ENCODE peak calls at places on chromosomes 11 and 22, in four cellular contexts. A is effector memory CD8-positive, alpha-beta T cell; U is kidney; Z is upper lobe of left lung. B is an unnamed sample.

GRCh38 chr11:15826826-15827225 is 529.5 kb downstream of the SOX6 start:
- DNase-seq in Z (peak), A (no peak), U (no peak), B (peak)

GRCh38 chr11:130634981-130635473 is 186.6 kb downstream of the ADAMTS15 start:
- DNase-seq in Z (no peak), U (no peak), A (no peak), B (no peak)

GRCh38 chr11:59216654-59217640 is 4.2 kb upstream of the MPEG1 start:
- DNase-seq in U (no peak), A (no peak), Z (peak), B (peak)

GRCh38 chr22:29171721-29172120 is 34.0 kb upstream of the EMID1 start:
- DNase-seq in A (no peak), Z (no peak), U (peak), B (no peak)

GRCh38 chr11:73833067-73833466 is 43.6 kb downstream of the COA4 start:
- DNase-seq in A (no peak), U (no peak), Z (no peak), B (no peak)

GRCh38 chr11:83025267-83025704 is 46.4 kb downstream of the RAB30 start:
- DNase-seq in A (no peak), U (no peak), Z (no peak), B (no peak)

GRCh38 chr11:119892311-119892808 is 163.4 kb upstream of the NECTIN1 start:
- DNase-seq in U (no peak), A (no peak), Z (no peak), B (no peak)

GRCh38 chr11:19597876-19598275 is 114.8 kb upstream of the NAV2 start:
- DNase-seq in U (no peak), A (no peak), Z (no peak), B (no peak)

GRCh38 chr11:69209936-69210659 is 54.4 kb downstream of the SMIM38 start:
- DNase-seq in A (no peak), Z (no peak), U (no peak), B (no peak)

GRCh38 chr11:44755553-44756505 is 29.1 kb downstream of the TSPAN18 start:
- DNase-seq in A (no peak), Z (no peak), U (no peak), B (no peak)

GRCh38 chr11:79493555-79494171 is 52.8 kb upstream of the TENM4 start:
- DNase-seq in U (peak), Z (peak), A (peak), B (peak)

GRCh38 chr11:120657306-120658070 is 145.9 kb downstream of the GRIK4 start:
- DNase-seq in Z (no peak), U (no peak), A (no peak), B (peak)

GRCh38 chr11:78377625-78378418 is 39.8 kb downstream of the GAB2 start:
- DNase-seq in A (no peak), Z (no peak), U (no peak), B (no peak)

GRCh38 chr22:17921871-17922821 is 102.2 kb downstream of the MICAL3 start:
- DNase-seq in A (no peak), Z (peak), U (no peak), B (no peak)

GRCh38 chr22:19357270-19358105 is 66.0 kb upstream of the CLTCL1 start:
- DNase-seq in Z (no peak), U (no peak), A (no peak), B (no peak)

GRCh38 chr11:65786786-65787636 is at the start of gene OVOL1:
- DNase-seq in Z (peak), U (peak), A (no peak), B (no peak)

GRCh38 chr11:26847459-26847858 is 125.6 kb upstream of the SLC5A12 start:
- DNase-seq in Z (no peak), A (no peak), U (no peak), B (no peak)

GRCh38 chr11:24082860-24083259 is 414.0 kb upstream of the LUZP2 start:
- DNase-seq in U (no peak), Z (no peak), A (no peak), B (no peak)

GRCh38 chr22:28143961-28144745 is 225.1 kb upstream of the PITPNB start:
- DNase-seq in A (no peak), Z (no peak), U (no peak), B (no peak)

GRCh38 chr11:79367844-79368243 is 73.0 kb downstream of the TENM4 start:
- DNase-seq in Z (no peak), U (no peak), A (no peak), B (no peak)

GRCh38 chr11:78076733-78077403 is 2.8 kb downstream of the NDUFC2 start:
- DNase-seq in A (no peak), U (no peak), Z (no peak), B (no peak)

GRCh38 chr11:105838668-105839403 is 183.2 kb downstream of the MSANTD4 start:
- DNase-seq in A (no peak), Z (no peak), U (no peak), B (no peak)

GRCh38 chr22:45335021-45335818 is 25.5 kb downstream of the FAM118A start:
- DNase-seq in A (no peak), Z (no peak), U (no peak), B (no peak)

GRCh38 chr11:1204381-1205101 is 18.3 kb upstream of the MUC5B start:
- DNase-seq in Z (no peak), A (no peak), U (peak), B (no peak)

GRCh38 chr11:6440906-6441358 is at the start of gene HPX:
- DNase-seq in Z (no peak), U (no peak), A (no peak), B (no peak)